ENCODE peak calls at places on chromosomes 3 and 15, in nine cellular contexts. Q is T-helper 22 cell; S is left ventricle myocardium superior; A is psoas muscle; Y is posterior cingulate gyrus; H is esophagus muscularis mucosa; L is WTC11; X is cardiac muscle cell; K is stimulated activated CD8-positive, alpha-beta memory T cell treated with anti-CD3 and anti-CD28 coated beads, Interleukin-2, amount 100 ng/mL, for 1 hour. V is an unnamed sample.

GRCh38 chr3:126083511-126083912 is 412 bp downstream of the SLC41A3 start:
- DNase-seq in L (peak), X (peak), H (peak), Q (no peak), Y (no peak), S (peak), K (no peak), A (no peak), V (no peak)

GRCh38 chr15:81255596-81255995 is 58.9 kb downstream of the IL16 start:
- DNase-seq in H (no peak), L (no peak), S (no peak), X (no peak), K (no peak), A (no peak), Q (no peak), Y (no peak), V (no peak)

GRCh38 chr15:92637621-92638020 is 18.0 kb downstream of the FAM174B start:
- DNase-seq in X (no peak), H (no peak), Y (no peak), L (no peak), S (no peak), K (no peak), A (no peak), Q (no peak), V (no peak)

GRCh38 chr15:101052681-101053121 is 133.5 kb downstream of the LRRK1 start:
- DNase-seq in S (no peak), H (peak), L (no peak), X (no peak), A (no peak), Y (no peak), K (no peak), Q (no peak), V (no peak)

GRCh38 chr3:64488938-64489337 is 198.9 kb downstream of the ADAMTS9 start:
- DNase-seq in H (no peak), Q (no peak), L (no peak), X (no peak), K (no peak), Y (no peak), A (no peak), S (peak), V (no peak)

GRCh38 chr3:54830658-54831057 is 97.2 kb downstream of the LRTM1 start:
- DNase-seq in K (no peak), A (no peak), Q (no peak), L (peak), Y (no peak), X (no peak), S (no peak), H (no peak), V (no peak)

GRCh38 chr3:128845119-128845518 is 34.3 kb upstream of the ACAD9 start:
- DNase-seq in Y (no peak), L (peak), S (no peak), Q (no peak), H (no peak), K (no peak), A (no peak), X (peak), V (no peak)

GRCh38 chr15:62390793-62391543 is 225.9 kb upstream of the C2CD4B start:
- DNase-seq in L (peak), Y (peak), H (no peak), X (peak), Q (no peak), S (peak), K (no peak), A (peak), V (no peak)

GRCh38 chr15:25710184-25710583 is 152.9 kb downstream of the ATP10A start:
- DNase-seq in Y (no peak), H (no peak), A (peak), S (peak), Q (no peak), L (peak), X (peak), K (no peak), V (no peak)

GRCh38 chr3:112446343-112446742 is 52.9 kb downstream of the BTLA start:
- DNase-seq in L (no peak), S (no peak), K (no peak), H (no peak), Y (no peak), X (no peak), A (no peak), Q (no peak), V (no peak)

GRCh38 chr3:98657429-98657828 is 64.0 kb upstream of the CPOX start:
- DNase-seq in K (no peak), H (no peak), S (peak), A (no peak), Y (peak), X (peak), Q (no peak), L (peak), V (no peak)

GRCh38 chr3:37628711-37629301 is 232.9 kb upstream of the CTDSPL start:
- DNase-seq in Q (no peak), H (peak), S (no peak), Y (no peak), K (no peak), L (no peak), X (no peak), A (no peak), V (no peak)

GRCh38 chr3:132722165-132723023 is at the start of gene NPHP3:
- DNase-seq in Q (peak), S (peak), L (peak), H (peak), Y (peak), X (peak), A (peak), K (peak), V (peak)

GRCh38 chr15:77840962-77841361 is 208.2 kb upstream of the LINGO1 start:
- DNase-seq in X (no peak), S (no peak), Q (no peak), A (no peak), L (no peak), K (no peak), Y (no peak), H (no peak), V (no peak)

GRCh38 chr15:75823860-75824613 is 19.2 kb upstream of the UBE2Q2 start:
- DNase-seq in S (no peak), A (no peak), H (peak), K (no peak), X (no peak), Q (no peak), Y (no peak), L (peak), V (no peak)

GRCh38 chr15:37756407-37756806 is 178.0 kb upstream of the TMCO5A start:
- DNase-seq in S (no peak), L (no peak), A (no peak), K (no peak), H (peak), X (no peak), Y (no peak), Q (no peak), V (no peak)

GRCh38 chr3:140597792-140598191 is 80.1 kb upstream of the TRIM42 start:
- DNase-seq in H (no peak), X (no peak), K (no peak), L (no peak), A (no peak), Y (no peak), Q (no peak), S (no peak), V (no peak)

GRCh38 chr15:40906101-40906946 is 12.1 kb downstream of the VPS18 start:
- DNase-seq in S (peak), Y (peak), K (peak), L (peak), H (no peak), A (peak), Q (peak), X (peak), V (peak)

GRCh38 chr3:137171834-137172603 is 214.2 kb downstream of the IL20RB start:
- DNase-seq in K (no peak), Y (no peak), X (no peak), S (no peak), H (no peak), L (no peak), A (no peak), Q (no peak), V (no peak)

GRCh38 chr3:14925729-14926591 is 21.4 kb upstream of the NR2C2 start:
- DNase-seq in K (no peak), S (no peak), H (no peak), L (no peak), X (peak), Y (no peak), A (no peak), Q (no peak), V (no peak)

GRCh38 chr3:141498592-141499223 is 11.9 kb downstream of the RASA2 start:
- DNase-seq in Y (no peak), Q (peak), H (no peak), A (no peak), L (no peak), X (no peak), S (no peak), K (peak), V (no peak)

GRCh38 chr3:142649996-142650693 is 54.0 kb downstream of the PLS1 start:
- DNase-seq in A (no peak), Y (no peak), S (no peak), H (no peak), L (no peak), X (no peak), Q (no peak), K (no peak), V (no peak)

GRCh38 chr3:66693461-66693912 is 192.7 kb upstream of the LRIG1 start:
- DNase-seq in Y (no peak), L (no peak), H (no peak), X (peak), S (peak), A (peak), K (no peak), Q (no peak), V (no peak)

GRCh38 chr3:193673845-193674244 is 80.8 kb downstream of the OPA1 start:
- DNase-seq in S (no peak), L (no peak), Y (peak), Q (no peak), A (no peak), X (no peak), K (no peak), H (no peak), V (no peak)

GRCh38 chr3:10602769-10603768 is 97.7 kb upstream of the ATP2B2 start:
- DNase-seq in Q (peak), H (no peak), X (peak), Y (no peak), L (no peak), S (no peak), K (peak), A (no peak), V (no peak)

GRCh38 chr3:55330355-55330754 is 156.8 kb downstream of the WNT5A start:
- DNase-seq in Q (no peak), X (no peak), A (no peak), S (no peak), H (no peak), K (no peak), Y (no peak), L (no peak), V (no peak)

GRCh38 chr15:56208641-56209155 is 35.0 kb downstream of the RFX7 start:
- DNase-seq in Y (no peak), Q (no peak), H (no peak), S (no peak), A (no peak), K (no peak), X (no peak), L (no peak), V (no peak)

GRCh38 chr3:88003115-88003755 is 55.6 kb downstream of the CGGBP1 start:
- DNase-seq in X (peak), Y (no peak), Q (no peak), H (no peak), K (no peak), A (no peak), S (no peak), L (no peak), V (no peak)

V was measured in thoracic aorta.